ENCODE peak calls at places on chromosomes 7 and 10, in seven cellular contexts. E, S, B, Q, A, F and J are unnamed samples.

GRCh38 chr7:28754027-28754426 is 204.1 kb downstream of the TRIL start:
- DNase-seq in E (no peak), S (no peak), B (no peak), Q (no peak), A (no peak), F (no peak), J (no peak)

GRCh38 chr7:128137096-128137655 is 103.9 kb upstream of the LEP start:
- DNase-seq in E (no peak), S (no peak), B (no peak), Q (no peak), A (no peak), F (no peak), J (no peak)

GRCh38 chr7:104627516-104627915 is 299.1 kb downstream of the LHFPL3 start:
- DNase-seq in E (peak; percentile 78), S (no peak), B (no peak), Q (no peak), A (no peak), F (no peak), J (no peak)

GRCh38 chr7:45224832-45225231 is 67.2 kb downstream of the RAMP3 start:
- DNase-seq in E (peak; percentile 61), S (no peak), B (no peak), Q (no peak), A (no peak), F (no peak), J (no peak)

GRCh38 chr7:132122901-132123300 is 453.4 kb downstream of the PLXNA4 start:
- DNase-seq in E (no peak), S (no peak), B (no peak), Q (no peak), A (no peak), F (no peak), J (no peak)

GRCh38 chr10:21535494-21535818 is 1.4 kb downstream of the MLLT10 start:
- DNase-seq in E (no peak), S (no peak), B (no peak), Q (no peak), A (no peak), F (no peak), J (no peak)

GRCh38 chr10:26479766-26480492 is 41.8 kb downstream of the APBB1IP start:
- DNase-seq in E (no peak), S (no peak), B (peak; percentile 81), Q (no peak), A (no peak), F (no peak), J (no peak)

GRCh38 chr7:50614721-50615518 is 49.7 kb upstream of the DDC start:
- DNase-seq in E (no peak), S (no peak), B (no peak), Q (no peak), A (no peak), F (no peak), J (no peak)

GRCh38 chr10:26486304-26486703 is 48.2 kb downstream of the APBB1IP start:
- DNase-seq in E (no peak), S (no peak), B (no peak), Q (no peak), A (no peak), F (no peak), J (no peak)

GRCh38 chr10:7311256-7312178 is 99.3 kb downstream of the SFMBT2 start:
- DNase-seq in E (no peak), S (no peak), B (no peak), Q (no peak), A (no peak), F (no peak), J (no peak)

GRCh38 chr10:78473016-78473415 is 439.4 kb downstream of the RPS24 start:
- DNase-seq in E (peak; percentile 25), S (peak; percentile 58), B (no peak), Q (no peak), A (no peak), F (no peak), J (no peak)

GRCh38 chr10:113945075-113945686 is 90.7 kb downstream of the NHLRC2 start:
- DNase-seq in E (no peak), S (no peak), B (no peak), Q (no peak), A (peak; percentile 59), F (no peak), J (peak; percentile 71)

GRCh38 chr10:103197177-103197576 is 4.1 kb upstream of the NT5C2 start:
- DNase-seq in E (no peak), S (peak; percentile 30), B (peak; percentile 80), Q (no peak), A (peak; percentile 37), F (no peak), J (peak; percentile 35)

GRCh38 chr10:97019213-97019844 is 166.4 kb downstream of the SLIT1 start:
- DNase-seq in E (no peak), S (no peak), B (no peak), Q (no peak), A (no peak), F (no peak), J (no peak)

GRCh38 chr7:55563596-55564325 is 8.5 kb downstream of the VOPP1 start:
- DNase-seq in E (peak; percentile 55), S (no peak), B (no peak), Q (no peak), A (no peak), F (no peak), J (no peak)
- H3K4me1 ChIP-seq in E (peaks cover 75% of the 10 kb centered on the region), S (peaks cover 14% of the 10 kb centered on the region), B (peaks cover 87% of the 10 kb centered on the region), Q (peaks cover 18% of the 10 kb centered on the region), A (peaks cover 13% of the 10 kb centered on the region), F (peaks cover 79% of the 10 kb centered on the region), J (peaks cover under 1% of the 10 kb centered on the region)

DNA sequence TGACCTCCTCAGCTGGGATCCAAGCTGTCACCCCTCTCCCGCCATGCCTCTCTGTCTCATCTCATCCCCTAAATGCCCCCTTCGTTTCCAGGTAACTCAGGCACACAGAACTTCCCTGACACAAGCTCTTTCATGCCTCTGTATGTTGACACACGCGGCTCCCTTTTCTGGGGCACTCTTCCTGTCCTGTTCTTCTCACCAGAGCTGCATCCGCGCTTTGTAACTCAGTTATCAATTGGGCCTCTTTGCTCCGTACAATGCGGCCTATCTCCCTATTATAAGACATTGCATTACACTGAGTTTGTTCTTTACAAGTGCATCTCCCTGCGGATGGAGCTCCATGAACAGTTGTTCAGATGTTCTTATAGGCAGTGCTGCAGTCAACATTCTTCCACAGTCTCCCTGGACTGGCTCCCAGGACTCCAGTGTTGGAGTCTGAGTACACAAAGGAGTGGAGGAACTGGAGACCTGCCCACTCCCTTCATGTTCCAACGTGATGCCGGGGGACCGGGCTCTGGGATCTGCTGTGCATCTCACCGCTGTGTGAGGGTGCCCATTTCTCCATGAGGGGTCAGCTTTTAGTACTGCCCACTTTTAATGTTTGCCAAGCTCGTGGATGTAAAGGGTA is 56.9 kb upstream of the TNS3 start:
- DNase-seq in E (no peak), S (no peak), B (no peak), Q (no peak), A (no peak), F (no peak), J (peak; percentile 90)
- TF ChIP-seq POLR2AphosphoS5 in E (no peak), S (no peak), B (no peak), Q (no peak), A (no peak), F (no peak), J (peak; percentile 22)

GRCh38 chr7:74217455-74218342 is 7.9 kb downstream of the LAT2 start:
- DNase-seq in E (no peak), S (no peak), B (peak; percentile 84), Q (no peak), A (no peak), F (peak; percentile 81), J (no peak)

GRCh38 chr7:74212661-74213060 is 2.9 kb downstream of the LAT2 start:
- DNase-seq in E (no peak), S (no peak), B (no peak), Q (no peak), A (no peak), F (no peak), J (no peak)

GRCh38 chr7:74215921-74216320 is 6.1 kb downstream of the LAT2 start:
- DNase-seq in E (no peak), S (no peak), B (no peak), Q (no peak), A (no peak), F (no peak), J (no peak)

GRCh38 chr7:74216361-74216761 is 6.6 kb downstream of the LAT2 start:
- DNase-seq in E (no peak), S (no peak), B (no peak), Q (no peak), A (no peak), F (no peak), J (no peak)

GRCh38 chr7:74214816-74215630 is 5.2 kb downstream of the LAT2 start:
- DNase-seq in E (no peak), S (no peak), B (no peak), Q (no peak), A (no peak), F (no peak), J (no peak)
- H3K4me1 ChIP-seq in E (no peaks in the 10 kb centered on the region), S (no peaks in the 10 kb centered on the region), B (peaks cover 73% of the 10 kb centered on the region), Q (peaks cover 5% of the 10 kb centered on the region), A (peaks cover 19% of the 10 kb centered on the region), F (peaks cover 43% of the 10 kb centered on the region), J (peaks cover 42% of the 10 kb centered on the region)

GRCh38 chr10:44788820-44789167 is 122.3 kb upstream of the TMEM72 start:
- DNase-seq in E (no peak), S (no peak), B (no peak), Q (no peak), A (no peak), F (no peak), J (no peak)

GRCh38 chr10:44787480-44788075 is 123.6 kb upstream of the TMEM72 start:
- DNase-seq in E (no peak), S (no peak), B (no peak), Q (no peak), A (no peak), F (no peak), J (no peak)

GRCh38 chr10:44788147-44788819 is 122.9 kb upstream of the TMEM72 start:
- DNase-seq in E (no peak), S (no peak), B (no peak), Q (no peak), A (no peak), F (no peak), J (no peak)

GRCh38 chr10:44786451-44786850 is 124.7 kb upstream of the TMEM72 start:
- DNase-seq in E (peak; percentile 7), S (no peak), B (no peak), Q (no peak), A (no peak), F (no peak), J (no peak)

GRCh38 chr10:44792119-44792783 is 118.9 kb upstream of the TMEM72 start:
- DNase-seq in E (no peak), S (no peak), B (no peak), Q (no peak), A (no peak), F (no peak), J (no peak)
- TF ChIP-seq POLR2AphosphoS5 in E (no peak), S (no peak), B (no peak), Q (no peak), A (no peak), F (no peak), J (no peak)

DNA sequence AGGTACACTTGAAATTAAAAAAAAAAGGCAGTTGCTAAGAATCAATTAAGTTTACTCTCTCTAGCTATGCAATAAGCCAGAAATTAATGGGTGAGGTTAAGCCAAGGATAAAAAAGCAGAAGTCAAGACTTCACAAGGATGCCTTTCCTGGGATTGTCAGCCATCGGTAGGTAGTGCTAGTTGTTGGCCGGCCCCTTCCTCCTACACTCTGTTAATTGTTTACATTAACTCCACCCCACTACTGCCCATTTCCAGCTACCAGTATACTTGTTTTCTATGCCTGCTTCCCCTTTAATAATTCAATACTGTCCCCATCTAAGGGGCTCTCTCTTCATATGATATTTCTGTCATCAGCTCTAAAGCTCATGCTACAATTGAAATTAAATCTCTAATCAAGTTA is 461.0 kb downstream of the IPMK start:
- DNase-seq in E (no peak), S (no peak), B (no peak), Q (no peak), A (no peak), F (no peak), J (no peak)
- H3K4me1 ChIP-seq in E (peaks cover 17% of the 10 kb centered on the region), S (no peaks in the 10 kb centered on the region), B (no peaks in the 10 kb centered on the region), Q (no peaks in the 10 kb centered on the region), A (no peaks in the 10 kb centered on the region), F (no peaks in the 10 kb centered on the region), J (no peaks in the 10 kb centered on the region)

GRCh38 chr10:15385552-15386455 is 14.7 kb upstream of the FAM171A1 start:
- DNase-seq in E (no peak), S (no peak), B (no peak), Q (no peak), A (no peak), F (no peak), J (no peak)
- TF ChIP-seq POLR2AphosphoS5 in E (no peak), S (no peak), B (no peak), Q (no peak), A (no peak), F (no peak), J (no peak)